ENCODE peak calls at places on chromosomes 12 and 14, in eight cellular contexts. R is mammary epithelial cell, L is lower lobe of right lung, S is RWPE1, M is suprapubic skin, X is testis, N is neural progenitor cell, Y is IMR-90. F is an unnamed sample.

GRCh38 chr12:90028620-90029051 is 320.0 kb upstream of the ATP2B1 start:
- DNase-seq in R (peak), L (no peak), M (no peak), X (no peak), Y (peak), S (no peak), N (no peak), F (no peak)

GRCh38 chr12:32896438-32897275 is at the start of gene PKP2:
- DNase-seq in M (no peak), Y (no peak), L (peak), R (peak), X (peak), N (peak), S (peak), F (peak)

GRCh38 chr12:103769240-103769945 is 71.6 kb downstream of the NT5DC3 start:
- DNase-seq in X (no peak), N (no peak), L (no peak), M (no peak), R (no peak), Y (no peak), S (no peak), F (no peak)

GRCh38 chr12:53048033-53048779 is 1.7 kb upstream of the TNS2 start:
- DNase-seq in R (no peak), N (peak), X (peak), S (no peak), L (peak), Y (no peak), M (no peak), F (peak)

GRCh38 chr12:108899145-108899544 is 19.3 kb downstream of the DAO start:
- DNase-seq in Y (no peak), N (no peak), S (no peak), R (no peak), M (no peak), L (no peak), X (no peak), F (no peak)

GRCh38 chr12:104736307-104736706 is 221.8 kb downstream of the SLC41A2 start:
- DNase-seq in Y (peak), R (no peak), S (no peak), M (no peak), X (no peak), N (no peak), L (no peak), F (no peak)

GRCh38 chr12:57027011-57027804 is 10.9 kb upstream of the TAC3 start:
- DNase-seq in M (no peak), N (no peak), L (no peak), S (no peak), Y (no peak), X (peak), R (no peak), F (no peak)

GRCh38 chr14:80942158-80942738 is 710 bp upstream of the CEP128 start:
- DNase-seq in S (no peak), L (no peak), M (no peak), N (no peak), R (peak), Y (no peak), X (no peak), F (no peak)

GRCh38 chr12:65673732-65674131 is 150.6 kb upstream of the HMGA2 start:
- DNase-seq in N (no peak), R (no peak), Y (peak), X (no peak), S (no peak), L (no peak), M (no peak), F (no peak)

GRCh38 chr12:109804820-109805761 is 28.1 kb downstream of the TRPV4 start:
- DNase-seq in X (peak), N (peak), R (peak), L (peak), Y (peak), M (no peak), S (peak), F (peak)

GRCh38 chr12:106010746-106011145 is 128.0 kb downstream of the NUAK1 start:
- DNase-seq in X (no peak), M (no peak), L (no peak), R (no peak), Y (peak), S (no peak), N (no peak), F (no peak)

GRCh38 chr12:55724226-55724939 is 4.2 kb downstream of the RDH5 start:
- DNase-seq in M (peak), N (peak), L (peak), Y (peak), X (peak), R (peak), S (no peak), F (peak)

GRCh38 chr12:105502426-105502930 is 172.0 kb downstream of the C12orf75 start:
- DNase-seq in R (no peak), X (no peak), S (no peak), Y (no peak), L (no peak), N (no peak), M (no peak), F (no peak)

GRCh38 chr12:124188561-124189405 is 106.1 kb upstream of the RFLNA start:
- DNase-seq in S (peak), M (no peak), Y (no peak), N (no peak), L (no peak), R (no peak), X (no peak), F (peak)

GRCh38 chr12:88166179-88166578 is 24.1 kb downstream of the TMTC3 start:
- DNase-seq in Y (no peak), X (no peak), L (no peak), R (no peak), M (no peak), S (no peak), N (no peak), F (no peak)

GRCh38 chr12:47041327-47041726 is 38.1 kb upstream of the PCED1B start:
- DNase-seq in Y (no peak), R (no peak), M (no peak), S (no peak), X (no peak), L (no peak), N (no peak), F (no peak)

GRCh38 chr14:73771848-73772705 is 57.9 kb upstream of the PNMA1 start:
- DNase-seq in L (peak), Y (peak), N (peak), R (peak), S (peak), M (no peak), X (peak), F (peak)

GRCh38 chr12:53751336-53752191 is at the start of gene CISTR:
- DNase-seq in L (peak), Y (no peak), N (peak), S (no peak), R (no peak), M (no peak), X (no peak), F (peak)

GRCh38 chr12:84627582-84627981 is 285.0 kb downstream of the SLC6A15 start:
- DNase-seq in M (no peak), Y (no peak), X (no peak), L (no peak), R (no peak), S (no peak), N (no peak), F (no peak)

GRCh38 chr14:61561144-61561543 is 134.2 kb upstream of the HIF1A start:
- DNase-seq in M (no peak), L (no peak), N (peak), R (no peak), Y (peak), X (no peak), S (no peak), F (no peak)

GRCh38 chr12:8953773-8954402 is 4.4 kb upstream of the M6PR start:
- DNase-seq in R (no peak), N (no peak), X (no peak), L (no peak), S (no peak), M (no peak), Y (no peak), F (no peak)

GRCh38 chr14:59346329-59346728 is 118.9 kb downstream of the GPR135 start:
- DNase-seq in R (no peak), Y (no peak), M (no peak), L (no peak), S (no peak), N (no peak), X (no peak), F (no peak)

GRCh38 chr12:92993259-92993658 is 64.2 kb upstream of the EEA1 start:
- DNase-seq in Y (no peak), L (no peak), N (no peak), S (no peak), X (no peak), R (no peak), M (no peak), F (no peak)
- H3K27ac ChIP-seq in Y (no peak), L (no peak), N (no peak), S (no peak), X (no peak), R (no peak), M (no peak), F (no peak)

GRCh38 chr14:69439516-69440270 is 41.2 kb downstream of the SLC39A9 start:
- DNase-seq in R (no peak), Y (no peak), L (no peak), S (no peak), N (peak), M (no peak), X (no peak), F (no peak)
- H3K27ac ChIP-seq in R (no peak), Y (no peak), L (no peak), S (no peak), N (no peak), M (no peak), X (no peak), F (no peak)

GRCh38 chr14:68564236-68564825 is 228.5 kb downstream of the ZFP36L1 start:
- DNase-seq in Y (no peak), L (no peak), N (peak), S (no peak), M (no peak), X (no peak), R (no peak), F (no peak)
- H3K27ac ChIP-seq in Y (no peak), L (peak), N (peak), S (peak), M (peak), X (peak), R (no peak), F (peak)

DNA sequence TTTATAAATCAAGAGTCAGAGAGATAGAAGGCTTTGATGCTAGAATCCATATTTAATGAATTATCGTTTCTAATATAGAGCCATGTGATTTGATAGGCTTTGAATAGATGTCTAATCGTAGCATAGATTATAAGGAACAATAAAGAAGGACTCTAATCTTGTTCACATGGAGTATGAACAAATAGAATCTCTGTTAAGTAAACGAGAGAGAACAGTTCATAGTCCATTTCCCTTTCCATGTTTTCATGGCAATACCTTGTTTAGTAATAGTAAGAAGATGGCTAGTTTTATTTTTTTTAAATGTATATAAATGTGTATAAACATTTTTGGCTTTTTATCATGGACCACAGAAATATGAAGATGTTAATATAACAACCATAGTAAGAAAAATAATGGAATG is 32.3 kb upstream of the RAD51AP1 start:
- DNase-seq in N (no peak), X (no peak), M (no peak), L (no peak), S (no peak), R (no peak), Y (no peak), F (no peak)
- H3K27ac ChIP-seq in N (no peak), X (no peak), M (no peak), L (no peak), S (no peak), R (no peak), Y (no peak), F (peak)